ENCODE peak calls at places on chromosome 10, in eight cellular contexts. One of them, this sample, is unnamed.

GRCh38 chr10:102231357-102232318 is 5.5 kb downstream of the ELOVL3 start:
- DNase-seq in stimulated activated CD4-positive, alpha-beta T cell treated with anti-CD3 and anti-CD28 coated beads, Interleukin-12 subunit alpha, Interleukin-12 subunit beta, amount 100 ng/mL, for 48 hours: peak
- DNase-seq in C1 segment of cervical spinal cord: no peak
- DNase-seq in fibroblast of the aortic adventitia: no peak
- DNase-seq in MM.1S: peak
- DNase-seq in skeletal muscle cell: no peak
- DNase-seq in NCI-H82: peak
- DNase-seq in NCI-H460: peak
- DNase-seq in this sample: no peak

GRCh38 chr10:80444646-80445319 is 9.3 kb upstream of the TSPAN14 start:
- DNase-seq in stimulated activated CD4-positive, alpha-beta T cell treated with anti-CD3 and anti-CD28 coated beads, Interleukin-12 subunit alpha, Interleukin-12 subunit beta, amount 100 ng/mL, for 48 hours: peak
- DNase-seq in C1 segment of cervical spinal cord: peak
- DNase-seq in fibroblast of the aortic adventitia: peak
- DNase-seq in MM.1S: peak
- DNase-seq in skeletal muscle cell: no peak
- DNase-seq in NCI-H82: peak
- DNase-seq in NCI-H460: peak
- DNase-seq in this sample: peak

GRCh38 chr10:101575580-101576228 is 12.4 kb downstream of the POLL start:
- DNase-seq in stimulated activated CD4-positive, alpha-beta T cell treated with anti-CD3 and anti-CD28 coated beads, Interleukin-12 subunit alpha, Interleukin-12 subunit beta, amount 100 ng/mL, for 48 hours: no peak
- DNase-seq in C1 segment of cervical spinal cord: no peak
- DNase-seq in fibroblast of the aortic adventitia: no peak
- DNase-seq in MM.1S: no peak
- DNase-seq in skeletal muscle cell: no peak
- DNase-seq in NCI-H82: no peak
- DNase-seq in NCI-H460: no peak
- DNase-seq in this sample: no peak

GRCh38 chr10:124708922-124709520 is 35.2 kb downstream of the FAM53B start:
- DNase-seq in stimulated activated CD4-positive, alpha-beta T cell treated with anti-CD3 and anti-CD28 coated beads, Interleukin-12 subunit alpha, Interleukin-12 subunit beta, amount 100 ng/mL, for 48 hours: no peak
- DNase-seq in C1 segment of cervical spinal cord: no peak
- DNase-seq in fibroblast of the aortic adventitia: no peak
- DNase-seq in MM.1S: no peak
- DNase-seq in skeletal muscle cell: no peak
- DNase-seq in NCI-H82: no peak
- DNase-seq in NCI-H460: no peak
- DNase-seq in this sample: no peak

GRCh38 chr10:79382491-79382941 is 35.2 kb downstream of the PPIF start:
- DNase-seq in stimulated activated CD4-positive, alpha-beta T cell treated with anti-CD3 and anti-CD28 coated beads, Interleukin-12 subunit alpha, Interleukin-12 subunit beta, amount 100 ng/mL, for 48 hours: no peak
- DNase-seq in C1 segment of cervical spinal cord: no peak
- DNase-seq in fibroblast of the aortic adventitia: no peak
- DNase-seq in MM.1S: no peak
- DNase-seq in skeletal muscle cell: no peak
- DNase-seq in NCI-H82: no peak
- DNase-seq in NCI-H460: no peak
- DNase-seq in this sample: no peak

GRCh38 chr10:17747883-17748550 is 4.0 kb upstream of the TMEM236 start:
- DNase-seq in stimulated activated CD4-positive, alpha-beta T cell treated with anti-CD3 and anti-CD28 coated beads, Interleukin-12 subunit alpha, Interleukin-12 subunit beta, amount 100 ng/mL, for 48 hours: no peak
- DNase-seq in C1 segment of cervical spinal cord: no peak
- DNase-seq in fibroblast of the aortic adventitia: peak
- DNase-seq in MM.1S: no peak
- DNase-seq in skeletal muscle cell: peak
- DNase-seq in NCI-H82: no peak
- DNase-seq in NCI-H460: no peak
- DNase-seq in this sample: no peak

GRCh38 chr10:120702032-120702431 is 149.1 kb upstream of the WDR11 start:
- DNase-seq in stimulated activated CD4-positive, alpha-beta T cell treated with anti-CD3 and anti-CD28 coated beads, Interleukin-12 subunit alpha, Interleukin-12 subunit beta, amount 100 ng/mL, for 48 hours: no peak
- DNase-seq in C1 segment of cervical spinal cord: no peak
- DNase-seq in fibroblast of the aortic adventitia: no peak
- DNase-seq in MM.1S: no peak
- DNase-seq in skeletal muscle cell: no peak
- DNase-seq in NCI-H82: no peak
- DNase-seq in NCI-H460: no peak
- DNase-seq in this sample: no peak

GRCh38 chr10:13658864-13659685 is 72.3 kb downstream of the PRPF18 start:
- DNase-seq in stimulated activated CD4-positive, alpha-beta T cell treated with anti-CD3 and anti-CD28 coated beads, Interleukin-12 subunit alpha, Interleukin-12 subunit beta, amount 100 ng/mL, for 48 hours: no peak
- DNase-seq in C1 segment of cervical spinal cord: peak
- DNase-seq in fibroblast of the aortic adventitia: no peak
- DNase-seq in MM.1S: no peak
- DNase-seq in skeletal muscle cell: no peak
- DNase-seq in NCI-H82: no peak
- DNase-seq in NCI-H460: no peak
- DNase-seq in this sample: no peak

GRCh38 chr10:43793714-43794113 is 145.0 kb upstream of the ZNF32 start:
- DNase-seq in stimulated activated CD4-positive, alpha-beta T cell treated with anti-CD3 and anti-CD28 coated beads, Interleukin-12 subunit alpha, Interleukin-12 subunit beta, amount 100 ng/mL, for 48 hours: no peak
- DNase-seq in C1 segment of cervical spinal cord: no peak
- DNase-seq in fibroblast of the aortic adventitia: peak
- DNase-seq in MM.1S: no peak
- DNase-seq in skeletal muscle cell: peak
- DNase-seq in NCI-H82: no peak
- DNase-seq in NCI-H460: no peak
- DNase-seq in this sample: no peak

GRCh38 chr10:4596951-4597350 is 229.1 kb upstream of the AKR1E2 start:
- DNase-seq in stimulated activated CD4-positive, alpha-beta T cell treated with anti-CD3 and anti-CD28 coated beads, Interleukin-12 subunit alpha, Interleukin-12 subunit beta, amount 100 ng/mL, for 48 hours: no peak
- DNase-seq in C1 segment of cervical spinal cord: no peak
- DNase-seq in fibroblast of the aortic adventitia: peak
- DNase-seq in MM.1S: no peak
- DNase-seq in skeletal muscle cell: no peak
- DNase-seq in NCI-H82: no peak
- DNase-seq in NCI-H460: no peak
- DNase-seq in this sample: no peak

GRCh38 chr10:63633677-63634487 is 112.7 kb downstream of the REEP3 start:
- DNase-seq in stimulated activated CD4-positive, alpha-beta T cell treated with anti-CD3 and anti-CD28 coated beads, Interleukin-12 subunit alpha, Interleukin-12 subunit beta, amount 100 ng/mL, for 48 hours: no peak
- DNase-seq in C1 segment of cervical spinal cord: no peak
- DNase-seq in fibroblast of the aortic adventitia: peak
- DNase-seq in MM.1S: no peak
- DNase-seq in skeletal muscle cell: no peak
- DNase-seq in NCI-H82: peak
- DNase-seq in NCI-H460: peak
- DNase-seq in this sample: peak

GRCh38 chr10:60646966-60647796 is 131.1 kb upstream of the CDK1 start:
- DNase-seq in stimulated activated CD4-positive, alpha-beta T cell treated with anti-CD3 and anti-CD28 coated beads, Interleukin-12 subunit alpha, Interleukin-12 subunit beta, amount 100 ng/mL, for 48 hours: no peak
- DNase-seq in C1 segment of cervical spinal cord: no peak
- DNase-seq in fibroblast of the aortic adventitia: peak
- DNase-seq in MM.1S: peak
- DNase-seq in skeletal muscle cell: no peak
- DNase-seq in NCI-H82: peak
- DNase-seq in NCI-H460: peak
- DNase-seq in this sample: peak

GRCh38 chr10:7787150-7787856 is 490 bp downstream of the KIN start:
- DNase-seq in stimulated activated CD4-positive, alpha-beta T cell treated with anti-CD3 and anti-CD28 coated beads, Interleukin-12 subunit alpha, Interleukin-12 subunit beta, amount 100 ng/mL, for 48 hours: no peak
- DNase-seq in C1 segment of cervical spinal cord: no peak
- DNase-seq in fibroblast of the aortic adventitia: peak
- DNase-seq in MM.1S: no peak
- DNase-seq in skeletal muscle cell: no peak
- DNase-seq in NCI-H82: peak
- DNase-seq in NCI-H460: no peak
- DNase-seq in this sample: no peak

GRCh38 chr10:80199828-80200227 is 5.5 kb downstream of the ANXA11 start:
- DNase-seq in stimulated activated CD4-positive, alpha-beta T cell treated with anti-CD3 and anti-CD28 coated beads, Interleukin-12 subunit alpha, Interleukin-12 subunit beta, amount 100 ng/mL, for 48 hours: no peak
- DNase-seq in C1 segment of cervical spinal cord: no peak
- DNase-seq in fibroblast of the aortic adventitia: peak
- DNase-seq in MM.1S: no peak
- DNase-seq in skeletal muscle cell: no peak
- DNase-seq in NCI-H82: no peak
- DNase-seq in NCI-H460: no peak
- DNase-seq in this sample: no peak

GRCh38 chr10:130481076-130481930 is 345.1 kb downstream of the GLRX3 start:
- DNase-seq in stimulated activated CD4-positive, alpha-beta T cell treated with anti-CD3 and anti-CD28 coated beads, Interleukin-12 subunit alpha, Interleukin-12 subunit beta, amount 100 ng/mL, for 48 hours: no peak
- DNase-seq in C1 segment of cervical spinal cord: no peak
- DNase-seq in fibroblast of the aortic adventitia: no peak
- DNase-seq in MM.1S: no peak
- DNase-seq in skeletal muscle cell: no peak
- DNase-seq in NCI-H82: no peak
- DNase-seq in NCI-H460: no peak
- DNase-seq in this sample: no peak

GRCh38 chr10:124029559-124029958 is 63.8 kb downstream of the CHST15 start:
- DNase-seq in stimulated activated CD4-positive, alpha-beta T cell treated with anti-CD3 and anti-CD28 coated beads, Interleukin-12 subunit alpha, Interleukin-12 subunit beta, amount 100 ng/mL, for 48 hours: no peak
- DNase-seq in C1 segment of cervical spinal cord: no peak
- DNase-seq in fibroblast of the aortic adventitia: no peak
- DNase-seq in MM.1S: no peak
- DNase-seq in skeletal muscle cell: no peak
- DNase-seq in NCI-H82: no peak
- DNase-seq in NCI-H460: no peak
- DNase-seq in this sample: no peak

GRCh38 chr10:35758086-35758485 is 116.0 kb upstream of the FZD8 start:
- DNase-seq in stimulated activated CD4-positive, alpha-beta T cell treated with anti-CD3 and anti-CD28 coated beads, Interleukin-12 subunit alpha, Interleukin-12 subunit beta, amount 100 ng/mL, for 48 hours: no peak
- DNase-seq in C1 segment of cervical spinal cord: no peak
- DNase-seq in fibroblast of the aortic adventitia: peak
- DNase-seq in MM.1S: no peak
- DNase-seq in skeletal muscle cell: peak
- DNase-seq in NCI-H82: no peak
- DNase-seq in NCI-H460: no peak
- DNase-seq in this sample: no peak

GRCh38 chr10:43921478-43921877 is 272.8 kb upstream of the ZNF32 start:
- DNase-seq in stimulated activated CD4-positive, alpha-beta T cell treated with anti-CD3 and anti-CD28 coated beads, Interleukin-12 subunit alpha, Interleukin-12 subunit beta, amount 100 ng/mL, for 48 hours: no peak
- DNase-seq in C1 segment of cervical spinal cord: no peak
- DNase-seq in fibroblast of the aortic adventitia: no peak
- DNase-seq in MM.1S: no peak
- DNase-seq in skeletal muscle cell: no peak
- DNase-seq in NCI-H82: no peak
- DNase-seq in NCI-H460: no peak
- DNase-seq in this sample: no peak

GRCh38 chr10:36173364-36173763 is 531.3 kb upstream of the FZD8 start:
- DNase-seq in stimulated activated CD4-positive, alpha-beta T cell treated with anti-CD3 and anti-CD28 coated beads, Interleukin-12 subunit alpha, Interleukin-12 subunit beta, amount 100 ng/mL, for 48 hours: no peak
- DNase-seq in C1 segment of cervical spinal cord: no peak
- DNase-seq in fibroblast of the aortic adventitia: peak
- DNase-seq in MM.1S: no peak
- DNase-seq in skeletal muscle cell: no peak
- DNase-seq in NCI-H82: no peak
- DNase-seq in NCI-H460: no peak
- DNase-seq in this sample: no peak

GRCh38 chr10:91043173-91043910 is 122.5 kb upstream of the ANKRD1 start:
- DNase-seq in stimulated activated CD4-positive, alpha-beta T cell treated with anti-CD3 and anti-CD28 coated beads, Interleukin-12 subunit alpha, Interleukin-12 subunit beta, amount 100 ng/mL, for 48 hours: no peak
- DNase-seq in C1 segment of cervical spinal cord: no peak
- DNase-seq in fibroblast of the aortic adventitia: peak
- DNase-seq in MM.1S: peak
- DNase-seq in skeletal muscle cell: no peak
- DNase-seq in NCI-H82: peak
- DNase-seq in NCI-H460: peak
- DNase-seq in this sample: peak

GRCh38 chr10:92410501-92410900 is 119.5 kb downstream of the MARCHF5 start:
- DNase-seq in stimulated activated CD4-positive, alpha-beta T cell treated with anti-CD3 and anti-CD28 coated beads, Interleukin-12 subunit alpha, Interleukin-12 subunit beta, amount 100 ng/mL, for 48 hours: no peak
- DNase-seq in C1 segment of cervical spinal cord: no peak
- DNase-seq in fibroblast of the aortic adventitia: no peak
- DNase-seq in MM.1S: no peak
- DNase-seq in skeletal muscle cell: no peak
- DNase-seq in NCI-H82: no peak
- DNase-seq in NCI-H460: no peak
- DNase-seq in this sample: no peak

GRCh38 chr10:132650611-132651250 is 113.1 kb downstream of the INPP5A start:
- DNase-seq in stimulated activated CD4-positive, alpha-beta T cell treated with anti-CD3 and anti-CD28 coated beads, Interleukin-12 subunit alpha, Interleukin-12 subunit beta, amount 100 ng/mL, for 48 hours: no peak
- DNase-seq in C1 segment of cervical spinal cord: no peak
- DNase-seq in fibroblast of the aortic adventitia: no peak
- DNase-seq in MM.1S: no peak
- DNase-seq in skeletal muscle cell: no peak
- DNase-seq in NCI-H82: no peak
- DNase-seq in NCI-H460: no peak
- DNase-seq in this sample: no peak

GRCh38 chr10:131199646-131200045 is 111.9 kb downstream of the TCERG1L start:
- DNase-seq in stimulated activated CD4-positive, alpha-beta T cell treated with anti-CD3 and anti-CD28 coated beads, Interleukin-12 subunit alpha, Interleukin-12 subunit beta, amount 100 ng/mL, for 48 hours: no peak
- DNase-seq in C1 segment of cervical spinal cord: no peak
- DNase-seq in fibroblast of the aortic adventitia: no peak
- DNase-seq in MM.1S: no peak
- DNase-seq in skeletal muscle cell: no peak
- DNase-seq in NCI-H82: no peak
- DNase-seq in NCI-H460: no peak
- DNase-seq in this sample: no peak

GRCh38 chr10:103849212-103849877 is 6.0 kb downstream of the SH3PXD2A start:
- DNase-seq in stimulated activated CD4-positive, alpha-beta T cell treated with anti-CD3 and anti-CD28 coated beads, Interleukin-12 subunit alpha, Interleukin-12 subunit beta, amount 100 ng/mL, for 48 hours: no peak
- DNase-seq in C1 segment of cervical spinal cord: no peak
- DNase-seq in fibroblast of the aortic adventitia: no peak
- DNase-seq in MM.1S: no peak
- DNase-seq in skeletal muscle cell: no peak
- DNase-seq in NCI-H82: no peak
- DNase-seq in NCI-H460: no peak
- DNase-seq in this sample: no peak

GRCh38 chr10:123140164-123140982 is 4.6 kb downstream of the HMX3 start:
- DNase-seq in stimulated activated CD4-positive, alpha-beta T cell treated with anti-CD3 and anti-CD28 coated beads, Interleukin-12 subunit alpha, Interleukin-12 subunit beta, amount 100 ng/mL, for 48 hours: no peak
- DNase-seq in C1 segment of cervical spinal cord: no peak
- DNase-seq in fibroblast of the aortic adventitia: no peak
- DNase-seq in MM.1S: no peak
- DNase-seq in skeletal muscle cell: no peak
- DNase-seq in NCI-H82: peak
- DNase-seq in NCI-H460: no peak
- DNase-seq in this sample: no peak

GRCh38 chr10:10941106-10941505 is 76.6 kb upstream of the CELF2 start:
- DNase-seq in stimulated activated CD4-positive, alpha-beta T cell treated with anti-CD3 and anti-CD28 coated beads, Interleukin-12 subunit alpha, Interleukin-12 subunit beta, amount 100 ng/mL, for 48 hours: no peak
- DNase-seq in C1 segment of cervical spinal cord: no peak
- DNase-seq in fibroblast of the aortic adventitia: no peak
- DNase-seq in MM.1S: no peak
- DNase-seq in skeletal muscle cell: no peak
- DNase-seq in NCI-H82: no peak
- DNase-seq in NCI-H460: no peak
- DNase-seq in this sample: no peak

GRCh38 chr10:34169677-34170076 is 645.4 kb downstream of the PARD3 start:
- DNase-seq in stimulated activated CD4-positive, alpha-beta T cell treated with anti-CD3 and anti-CD28 coated beads, Interleukin-12 subunit alpha, Interleukin-12 subunit beta, amount 100 ng/mL, for 48 hours: no peak
- DNase-seq in C1 segment of cervical spinal cord: no peak
- DNase-seq in fibroblast of the aortic adventitia: no peak
- DNase-seq in MM.1S: no peak
- DNase-seq in skeletal muscle cell: no peak
- DNase-seq in NCI-H82: no peak
- DNase-seq in NCI-H460: no peak
- DNase-seq in this sample: no peak

GRCh38 chr10:104122273-104123107 is 519 bp downstream of the SFR1 start:
- DNase-seq in stimulated activated CD4-positive, alpha-beta T cell treated with anti-CD3 and anti-CD28 coated beads, Interleukin-12 subunit alpha, Interleukin-12 subunit beta, amount 100 ng/mL, for 48 hours: no peak
- DNase-seq in C1 segment of cervical spinal cord: no peak
- DNase-seq in fibroblast of the aortic adventitia: no peak
- DNase-seq in MM.1S: peak
- DNase-seq in skeletal muscle cell: no peak
- DNase-seq in NCI-H82: peak
- DNase-seq in NCI-H460: no peak
- DNase-seq in this sample: no peak

GRCh38 chr10:43264987-43265798 is 1.7 kb downstream of the RASGEF1A start:
- DNase-seq in stimulated activated CD4-positive, alpha-beta T cell treated with anti-CD3 and anti-CD28 coated beads, Interleukin-12 subunit alpha, Interleukin-12 subunit beta, amount 100 ng/mL, for 48 hours: no peak
- DNase-seq in C1 segment of cervical spinal cord: no peak
- DNase-seq in fibroblast of the aortic adventitia: no peak
- DNase-seq in MM.1S: no peak
- DNase-seq in skeletal muscle cell: no peak
- DNase-seq in NCI-H82: no peak
- DNase-seq in NCI-H460: no peak
- DNase-seq in this sample: no peak

GRCh38 chr10:59319854-59320253 is 42.5 kb downstream of the FAM13C start:
- DNase-seq in stimulated activated CD4-positive, alpha-beta T cell treated with anti-CD3 and anti-CD28 coated beads, Interleukin-12 subunit alpha, Interleukin-12 subunit beta, amount 100 ng/mL, for 48 hours: no peak
- DNase-seq in C1 segment of cervical spinal cord: no peak
- DNase-seq in fibroblast of the aortic adventitia: no peak
- DNase-seq in MM.1S: no peak
- DNase-seq in skeletal muscle cell: no peak
- DNase-seq in NCI-H82: peak
- DNase-seq in NCI-H460: no peak
- DNase-seq in this sample: no peak